ENCODE peak calls at places on chromosome 21, in seven cellular contexts. J is neural progenitor cell, A is GM06990, G is GM13976, H is colonic mucosa, Q is DND-41, F is cardiac muscle cell. V is an unnamed sample.

GRCh38 chr21:45417951-45418300 is 13.0 kb downstream of the COL18A1 start:
- DNase-seq in J (no peak), A (no peak), G (no peak), H (no peak), Q (no peak), F (no peak), V (no peak)

GRCh38 chr21:31136891-31137290 is 98.6 kb upstream of the KRTAP19-8 start:
- DNase-seq in J (no peak), A (no peak), G (no peak), H (no peak), Q (no peak), F (peak; percentile 93), V (no peak)

GRCh38 chr21:37380349-37381323 is 14.1 kb downstream of the DYRK1A start:
- DNase-seq in J (peak; percentile 21), A (no peak), G (no peak), H (peak; percentile 34), Q (peak; percentile 26), F (no peak), V (no peak)

GRCh38 chr21:17554619-17555472 is 42.0 kb downstream of the CXADR start:
- DNase-seq in J (peak; percentile 52), A (no peak), G (no peak), H (no peak), Q (no peak), F (no peak), V (no peak)

GRCh38 chr21:17613242-17613676 is 558 bp upstream of the BTG3 start:
- DNase-seq in J (no peak), A (no peak), G (peak; percentile 34), H (peak; percentile 41), Q (no peak), F (peak; percentile 40), V (no peak)

GRCh38 chr21:40015818-40016217 is 148.6 kb downstream of the PCP4 start:
- DNase-seq in J (no peak), A (no peak), G (no peak), H (no peak), Q (no peak), F (no peak), V (no peak)

GRCh38 chr21:27024316-27024715 is 57.4 kb upstream of the ADAMTS5 start:
- DNase-seq in J (no peak), A (no peak), G (no peak), H (no peak), Q (no peak), F (peak; percentile 41), V (no peak)

GRCh38 chr21:46118305-46118870 is 20.5 kb downstream of the COL6A2 start:
- DNase-seq in J (no peak), A (no peak), G (no peak), H (no peak), Q (no peak), F (no peak), V (no peak)

GRCh38 chr21:37606549-37606948 is 240.0 kb downstream of the DYRK1A start:
- DNase-seq in J (no peak), A (no peak), G (no peak), H (no peak), Q (no peak), F (no peak), V (no peak)

GRCh38 chr21:27545754-27546349 is 579.0 kb upstream of the ADAMTS5 start:
- DNase-seq in J (no peak), A (no peak), G (no peak), H (no peak), Q (no peak), F (no peak), V (no peak)

GRCh38 chr21:27171704-27172103 is 204.8 kb upstream of the ADAMTS5 start:
- DNase-seq in J (no peak), A (no peak), G (no peak), H (no peak), Q (no peak), F (peak; percentile 39), V (no peak)

GRCh38 chr21:17585875-17586450 is 26.7 kb downstream of the BTG3 start:
- DNase-seq in J (peak; percentile 38), A (no peak), G (peak; percentile 23), H (peak; percentile 38), Q (peak; percentile 14), F (peak; percentile 74), V (peak; percentile 9)

GRCh38 chr21:30718239-30718909 is at the start of gene KRTAP21-3:
- DNase-seq in J (no peak), A (no peak), G (peak; percentile 9), H (no peak), Q (no peak), F (no peak), V (peak; percentile 48)

GRCh38 chr21:38340131-38340530 is 83.3 kb downstream of the KCNJ15 start:
- DNase-seq in J (no peak), A (no peak), G (no peak), H (no peak), Q (no peak), F (no peak), V (no peak)

GRCh38 chr21:46194374-46195334 is 10.4 kb upstream of the SPATC1L start:
- DNase-seq in J (no peak), A (no peak), G (no peak), H (no peak), Q (no peak), F (no peak), V (no peak)

GRCh38 chr21:16407403-16408279 is 677.9 kb downstream of the USP25 start:
- DNase-seq in J (no peak), A (no peak), G (no peak), H (no peak), Q (no peak), F (no peak), V (no peak)

GRCh38 chr21:35911412-35912191 is 148.7 kb downstream of the SETD4 start:
- DNase-seq in J (peak; percentile 31), A (no peak), G (no peak), H (no peak), Q (no peak), F (no peak), V (no peak)
- TF ChIP-seq CTCF in J (no peak), A (no peak), G (no peak), H (no peak), Q (no peak), F (no peak), V (no peak)

DNA sequence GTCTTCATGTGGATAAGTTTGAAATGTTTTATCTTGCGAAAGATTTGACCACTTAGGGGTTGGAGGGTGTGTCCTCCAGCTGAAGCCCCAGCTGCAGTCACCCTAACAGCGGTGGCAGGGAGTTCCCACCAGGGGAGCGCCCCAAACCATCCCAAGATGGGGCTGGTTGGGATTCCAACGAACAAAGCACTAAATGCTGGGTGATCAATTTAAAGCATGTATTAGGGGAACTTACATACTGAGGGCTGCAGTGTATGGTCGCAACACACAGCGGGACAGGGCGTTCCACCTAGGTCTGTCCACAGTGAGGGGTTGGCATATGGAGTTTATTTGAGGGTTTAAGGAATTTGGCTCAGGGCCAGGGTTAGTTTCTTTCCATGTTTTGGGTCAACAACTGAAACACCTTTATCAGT is 26.3 kb downstream of the SLC37A1 start:
- DNase-seq in J (peak; percentile 64), A (no peak), G (no peak), H (no peak), Q (peak; percentile 34), F (no peak), V (no peak)
- TF ChIP-seq CTCF in J (peak; percentile 63), A (peak; percentile 19), G (no peak), H (no peak), Q (peak; percentile 54), F (peak; percentile 12), V (no peak)

GRCh38 chr21:25929859-25930520 is 195.2 kb downstream of the GABPA start:
- DNase-seq in J (peak; percentile 18), A (no peak), G (no peak), H (no peak), Q (no peak), F (peak; percentile 52), V (no peak)
- TF ChIP-seq CTCF in J (peak; percentile 21), A (no peak), G (no peak), H (no peak), Q (no peak), F (peak; percentile 17), V (no peak)

GRCh38 chr21:25639922-25640670 is 1.0 kb downstream of the JAM2 start:
- DNase-seq in J (peak; percentile 59), A (no peak), G (peak; percentile 58), H (peak; percentile 22), Q (no peak), F (no peak), V (peak; percentile 24)
- TF ChIP-seq CTCF in J (no peak), A (no peak), G (no peak), H (no peak), Q (no peak), F (no peak), V (no peak)

GRCh38 chr21:43917515-43918384 is 52.7 kb downstream of the AGPAT3 start:
- DNase-seq in J (no peak), A (peak; percentile 47), G (peak; percentile 70), H (no peak), Q (no peak), F (no peak), V (peak; percentile 61)
- TF ChIP-seq CTCF in J (no peak), A (peak; percentile 55), G (peak; percentile 46), H (no peak), Q (peak; percentile 5), F (no peak), V (peak; percentile 29)

GRCh38 chr21:41847066-41847804 is 31.9 kb downstream of the PRDM15 start:
- DNase-seq in J (peak; percentile 41), A (no peak), G (no peak), H (no peak), Q (no peak), F (peak; percentile 10), V (no peak)
- TF ChIP-seq CTCF in J (peak; percentile 45), A (no peak), G (no peak), H (no peak), Q (peak; percentile 33), F (no peak), V (no peak)

DNA sequence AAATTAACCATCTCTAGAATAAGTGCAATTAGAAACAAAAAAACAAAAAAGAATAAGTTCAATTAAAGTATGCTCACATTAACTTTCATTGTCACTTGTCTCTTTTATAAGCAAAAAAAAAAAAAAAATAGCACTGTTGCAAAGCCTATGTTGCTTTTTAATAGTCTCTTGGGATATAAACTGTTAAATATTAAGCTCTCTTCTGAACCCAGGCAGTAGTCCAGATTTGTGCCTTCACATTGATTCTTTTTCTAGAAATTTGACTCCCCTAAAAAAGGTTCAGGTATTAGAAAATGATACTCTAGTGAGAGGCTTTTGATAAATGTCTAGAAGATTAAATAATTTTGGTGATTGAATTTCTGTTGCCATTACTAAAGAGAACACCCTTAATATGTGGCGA is 132.0 kb downstream of the ATP5PO start:
- DNase-seq in J (no peak), A (no peak), G (no peak), H (no peak), Q (no peak), F (no peak), V (no peak)
- TF ChIP-seq CTCF in J (no peak), A (no peak), G (no peak), H (no peak), Q (no peak), F (no peak), V (no peak)

V was measured in activated CD8-positive, alpha-beta T cell treated with anti-CD3 and anti-CD28 coated beads for 36 hours.